ENCODE peak calls at places on chromosomes 16 and 17, in ten cellular contexts. One of them, this sample, is unnamed.

GRCh38 chr16:89187337-89188063 is 12.8 kb downstream of the SLC22A31 start:
- DNase-seq in activated T-helper 1 cell treated with Interleukin-2 at 50 U/mL for 16 hours: no peak
- DNase-seq in D341Med: no peak
- DNase-seq in mucosa of descending colon: peak; percentile 46
- DNase-seq in NCI-H1930: no peak
- DNase-seq in substantia nigra: no peak
- DNase-seq in uterus: no peak
- DNase-seq in effector memory CD4-positive, alpha-beta T cell: peak; percentile 18
- DNase-seq in mesendoderm: no peak
- DNase-seq in HS-27A: no peak
- DNase-seq in this sample: peak; percentile 62

GRCh38 chr17:40945414-40945813 is 8.0 kb upstream of the KRT23 start:
- DNase-seq in D341Med: no peak
- DNase-seq in activated T-helper 1 cell treated with Interleukin-2 at 50 U/mL for 16 hours: no peak
- DNase-seq in substantia nigra: no peak
- DNase-seq in effector memory CD4-positive, alpha-beta T cell: no peak
- DNase-seq in mesendoderm: no peak
- DNase-seq in uterus: no peak
- DNase-seq in HS-27A: no peak
- DNase-seq in mucosa of descending colon: no peak
- DNase-seq in NCI-H1930: no peak
- DNase-seq in this sample: no peak

GRCh38 chr17:47190770-47191169 is 1.7 kb upstream of the CDC27 start:
- DNase-seq in D341Med: no peak
- DNase-seq in uterus: no peak
- DNase-seq in HS-27A: no peak
- DNase-seq in substantia nigra: no peak
- DNase-seq in activated T-helper 1 cell treated with Interleukin-2 at 50 U/mL for 16 hours: no peak
- DNase-seq in effector memory CD4-positive, alpha-beta T cell: no peak
- DNase-seq in NCI-H1930: no peak
- DNase-seq in mucosa of descending colon: no peak
- DNase-seq in mesendoderm: no peak
- DNase-seq in this sample: no peak

GRCh38 chr17:38916771-38917170 is 8.6 kb upstream of the LASP1NB start:
- DNase-seq in activated T-helper 1 cell treated with Interleukin-2 at 50 U/mL for 16 hours: no peak
- DNase-seq in effector memory CD4-positive, alpha-beta T cell: no peak
- DNase-seq in NCI-H1930: no peak
- DNase-seq in substantia nigra: no peak
- DNase-seq in uterus: no peak
- DNase-seq in D341Med: no peak
- DNase-seq in HS-27A: no peak
- DNase-seq in mucosa of descending colon: no peak
- DNase-seq in mesendoderm: no peak
- DNase-seq in this sample: no peak

GRCh38 chr17:38870259-38871165 is 654 bp downstream of the LASP1 start:
- DNase-seq in mucosa of descending colon: peak; percentile 92
- DNase-seq in uterus: peak; percentile 77
- DNase-seq in NCI-H1930: no peak
- DNase-seq in activated T-helper 1 cell treated with Interleukin-2 at 50 U/mL for 16 hours: peak; percentile 57
- DNase-seq in substantia nigra: peak; percentile 52
- DNase-seq in effector memory CD4-positive, alpha-beta T cell: peak; percentile 45
- DNase-seq in HS-27A: no peak
- DNase-seq in mesendoderm: peak; percentile 45
- DNase-seq in D341Med: peak; percentile 80
- DNase-seq in this sample: peak; percentile 68

GRCh38 chr17:4520881-4521600 is 22.4 kb downstream of the SPNS2 start:
- DNase-seq in substantia nigra: no peak
- DNase-seq in mesendoderm: no peak
- DNase-seq in uterus: no peak
- DNase-seq in activated T-helper 1 cell treated with Interleukin-2 at 50 U/mL for 16 hours: no peak
- DNase-seq in mucosa of descending colon: no peak
- DNase-seq in HS-27A: no peak
- DNase-seq in NCI-H1930: no peak
- DNase-seq in effector memory CD4-positive, alpha-beta T cell: no peak
- DNase-seq in D341Med: no peak
- DNase-seq in this sample: no peak

GRCh38 chr16:67565470-67566100 is 3.3 kb downstream of the CTCF start:
- DNase-seq in mucosa of descending colon: no peak
- DNase-seq in substantia nigra: no peak
- DNase-seq in uterus: no peak
- DNase-seq in mesendoderm: no peak
- DNase-seq in NCI-H1930: no peak
- DNase-seq in activated T-helper 1 cell treated with Interleukin-2 at 50 U/mL for 16 hours: no peak
- DNase-seq in D341Med: no peak
- DNase-seq in effector memory CD4-positive, alpha-beta T cell: no peak
- DNase-seq in HS-27A: no peak
- DNase-seq in this sample: no peak

GRCh38 chr16:71542377-71542776 is 16.2 kb downstream of the CHST4 start:
- DNase-seq in NCI-H1930: no peak
- DNase-seq in activated T-helper 1 cell treated with Interleukin-2 at 50 U/mL for 16 hours: peak; percentile 17
- DNase-seq in mesendoderm: peak; percentile 82
- DNase-seq in HS-27A: no peak
- DNase-seq in D341Med: peak; percentile 76
- DNase-seq in substantia nigra: no peak
- DNase-seq in mucosa of descending colon: no peak
- DNase-seq in uterus: no peak
- DNase-seq in effector memory CD4-positive, alpha-beta T cell: peak; percentile 20
- DNase-seq in this sample: peak; percentile 37

GRCh38 chr16:30761427-30761927 is 385 bp downstream of the CFAP119 start:
- DNase-seq in uterus: no peak
- DNase-seq in D341Med: peak; percentile 74
- DNase-seq in mucosa of descending colon: peak; percentile 63
- DNase-seq in mesendoderm: peak; percentile 61
- DNase-seq in effector memory CD4-positive, alpha-beta T cell: peak; percentile 25
- DNase-seq in substantia nigra: no peak
- DNase-seq in activated T-helper 1 cell treated with Interleukin-2 at 50 U/mL for 16 hours: no peak
- DNase-seq in HS-27A: no peak
- DNase-seq in NCI-H1930: no peak
- DNase-seq in this sample: no peak

GRCh38 chr16:50198802-50199410 is 45.8 kb downstream of the TENT4B start:
- DNase-seq in activated T-helper 1 cell treated with Interleukin-2 at 50 U/mL for 16 hours: no peak
- DNase-seq in uterus: no peak
- DNase-seq in NCI-H1930: no peak
- DNase-seq in D341Med: no peak
- DNase-seq in mucosa of descending colon: no peak
- DNase-seq in HS-27A: no peak
- DNase-seq in substantia nigra: no peak
- DNase-seq in effector memory CD4-positive, alpha-beta T cell: no peak
- DNase-seq in mesendoderm: no peak
- DNase-seq in this sample: no peak

GRCh38 chr16:87979352-87979751 is 28.1 kb downstream of the BANP start:
- DNase-seq in D341Med: no peak
- DNase-seq in substantia nigra: no peak
- DNase-seq in activated T-helper 1 cell treated with Interleukin-2 at 50 U/mL for 16 hours: no peak
- DNase-seq in uterus: no peak
- DNase-seq in mesendoderm: no peak
- DNase-seq in HS-27A: no peak
- DNase-seq in effector memory CD4-positive, alpha-beta T cell: no peak
- DNase-seq in mucosa of descending colon: no peak
- DNase-seq in NCI-H1930: no peak
- DNase-seq in this sample: no peak

GRCh38 chr17:41474863-41475262 is 6.1 kb downstream of the KRT35 start:
- DNase-seq in NCI-H1930: no peak
- DNase-seq in activated T-helper 1 cell treated with Interleukin-2 at 50 U/mL for 16 hours: no peak
- DNase-seq in HS-27A: no peak
- DNase-seq in uterus: no peak
- DNase-seq in effector memory CD4-positive, alpha-beta T cell: no peak
- DNase-seq in mesendoderm: no peak
- DNase-seq in substantia nigra: no peak
- DNase-seq in mucosa of descending colon: no peak
- DNase-seq in D341Med: no peak
- DNase-seq in this sample: no peak

GRCh38 chr17:36859003-36859300 is 78.3 kb upstream of the LHX1 start:
- DNase-seq in HS-27A: no peak
- DNase-seq in substantia nigra: no peak
- DNase-seq in activated T-helper 1 cell treated with Interleukin-2 at 50 U/mL for 16 hours: no peak
- DNase-seq in effector memory CD4-positive, alpha-beta T cell: no peak
- DNase-seq in mesendoderm: no peak
- DNase-seq in uterus: no peak
- DNase-seq in D341Med: no peak
- DNase-seq in NCI-H1930: no peak
- DNase-seq in mucosa of descending colon: no peak
- DNase-seq in this sample: no peak

GRCh38 chr16:75494696-75495601 is at the start of gene CHST6:
- DNase-seq in activated T-helper 1 cell treated with Interleukin-2 at 50 U/mL for 16 hours: no peak
- DNase-seq in HS-27A: no peak
- DNase-seq in mesendoderm: peak; percentile 82
- DNase-seq in uterus: no peak
- DNase-seq in effector memory CD4-positive, alpha-beta T cell: no peak
- DNase-seq in substantia nigra: peak; percentile 73
- DNase-seq in NCI-H1930: peak; percentile 7
- DNase-seq in D341Med: no peak
- DNase-seq in mucosa of descending colon: no peak
- DNase-seq in this sample: no peak

GRCh38 chr16:79053577-79053976 is 547.0 kb downstream of the MAF start:
- DNase-seq in D341Med: no peak
- DNase-seq in uterus: no peak
- DNase-seq in effector memory CD4-positive, alpha-beta T cell: no peak
- DNase-seq in activated T-helper 1 cell treated with Interleukin-2 at 50 U/mL for 16 hours: no peak
- DNase-seq in HS-27A: no peak
- DNase-seq in mucosa of descending colon: no peak
- DNase-seq in NCI-H1930: no peak
- DNase-seq in substantia nigra: no peak
- DNase-seq in mesendoderm: no peak
- DNase-seq in this sample: no peak

GRCh38 chr16:21565816-21566669 is 33.3 kb upstream of the METTL9 start:
- DNase-seq in HS-27A: no peak
- DNase-seq in mesendoderm: no peak
- DNase-seq in uterus: no peak
- DNase-seq in NCI-H1930: no peak
- DNase-seq in substantia nigra: no peak
- DNase-seq in mucosa of descending colon: no peak
- DNase-seq in activated T-helper 1 cell treated with Interleukin-2 at 50 U/mL for 16 hours: no peak
- DNase-seq in D341Med: no peak
- DNase-seq in effector memory CD4-positive, alpha-beta T cell: no peak
- DNase-seq in this sample: no peak

GRCh38 chr16:11403534-11403795 is 58.2 kb downstream of the RMI2 start:
- DNase-seq in HS-27A: no peak
- DNase-seq in mucosa of descending colon: no peak
- DNase-seq in uterus: no peak
- DNase-seq in substantia nigra: no peak
- DNase-seq in effector memory CD4-positive, alpha-beta T cell: no peak
- DNase-seq in D341Med: no peak
- DNase-seq in activated T-helper 1 cell treated with Interleukin-2 at 50 U/mL for 16 hours: no peak
- DNase-seq in mesendoderm: no peak
- DNase-seq in NCI-H1930: no peak
- DNase-seq in this sample: no peak

GRCh38 chr16:55056585-55057520 is 126.2 kb downstream of the IRX5 start:
- DNase-seq in uterus: no peak
- DNase-seq in D341Med: peak; percentile 38
- DNase-seq in HS-27A: no peak
- DNase-seq in substantia nigra: no peak
- DNase-seq in mesendoderm: peak; percentile 65
- DNase-seq in NCI-H1930: no peak
- DNase-seq in activated T-helper 1 cell treated with Interleukin-2 at 50 U/mL for 16 hours: no peak
- DNase-seq in mucosa of descending colon: no peak
- DNase-seq in effector memory CD4-positive, alpha-beta T cell: no peak
- DNase-seq in this sample: no peak

GRCh38 chr16:30609002-30609927 is 924 bp downstream of the ZNF689 start:
- DNase-seq in substantia nigra: peak; percentile 27
- DNase-seq in NCI-H1930: no peak
- DNase-seq in mesendoderm: peak; percentile 67
- DNase-seq in uterus: peak; percentile 47
- DNase-seq in effector memory CD4-positive, alpha-beta T cell: no peak
- DNase-seq in mucosa of descending colon: peak; percentile 78
- DNase-seq in D341Med: peak; percentile 75
- DNase-seq in activated T-helper 1 cell treated with Interleukin-2 at 50 U/mL for 16 hours: peak; percentile 22
- DNase-seq in HS-27A: no peak
- DNase-seq in this sample: peak; percentile 10

GRCh38 chr17:1649116-1649843 is 386 bp downstream of the RILP start:
- DNase-seq in effector memory CD4-positive, alpha-beta T cell: peak; percentile 74
- DNase-seq in activated T-helper 1 cell treated with Interleukin-2 at 50 U/mL for 16 hours: peak; percentile 71
- DNase-seq in HS-27A: no peak
- DNase-seq in substantia nigra: peak; percentile 71
- DNase-seq in mucosa of descending colon: peak; percentile 90
- DNase-seq in NCI-H1930: peak; percentile 82
- DNase-seq in mesendoderm: peak; percentile 87
- DNase-seq in D341Med: peak; percentile 83
- DNase-seq in uterus: peak; percentile 89
- DNase-seq in this sample: peak; percentile 70

GRCh38 chr17:47692137-47692894 is 1.6 kb upstream of the TBKBP1 start:
- DNase-seq in activated T-helper 1 cell treated with Interleukin-2 at 50 U/mL for 16 hours: no peak
- DNase-seq in HS-27A: no peak
- DNase-seq in substantia nigra: no peak
- DNase-seq in NCI-H1930: no peak
- DNase-seq in mesendoderm: no peak
- DNase-seq in mucosa of descending colon: no peak
- DNase-seq in effector memory CD4-positive, alpha-beta T cell: no peak
- DNase-seq in uterus: no peak
- DNase-seq in D341Med: peak; percentile 34
- DNase-seq in this sample: no peak

GRCh38 chr17:39863244-39863917 is 731 bp downstream of the IKZF3 start:
- DNase-seq in effector memory CD4-positive, alpha-beta T cell: no peak
- DNase-seq in HS-27A: no peak
- DNase-seq in substantia nigra: no peak
- DNase-seq in uterus: no peak
- DNase-seq in mesendoderm: no peak
- DNase-seq in NCI-H1930: no peak
- DNase-seq in activated T-helper 1 cell treated with Interleukin-2 at 50 U/mL for 16 hours: no peak
- DNase-seq in D341Med: no peak
- DNase-seq in mucosa of descending colon: no peak
- DNase-seq in this sample: no peak

GRCh38 chr16:56889206-56889605 is 24.2 kb downstream of the SLC12A3 start:
- DNase-seq in substantia nigra: no peak
- DNase-seq in uterus: no peak
- DNase-seq in effector memory CD4-positive, alpha-beta T cell: no peak
- DNase-seq in D341Med: no peak
- DNase-seq in mucosa of descending colon: no peak
- DNase-seq in HS-27A: no peak
- DNase-seq in mesendoderm: peak; percentile 47
- DNase-seq in activated T-helper 1 cell treated with Interleukin-2 at 50 U/mL for 16 hours: no peak
- DNase-seq in NCI-H1930: no peak
- DNase-seq in this sample: no peak

GRCh38 chr16:77905356-77905920 is 116.9 kb upstream of the CLEC3A start:
- DNase-seq in mucosa of descending colon: no peak
- DNase-seq in effector memory CD4-positive, alpha-beta T cell: no peak
- DNase-seq in uterus: no peak
- DNase-seq in D341Med: no peak
- DNase-seq in mesendoderm: no peak
- DNase-seq in NCI-H1930: peak; percentile 33
- DNase-seq in HS-27A: no peak
- DNase-seq in activated T-helper 1 cell treated with Interleukin-2 at 50 U/mL for 16 hours: no peak
- DNase-seq in substantia nigra: no peak
- DNase-seq in this sample: no peak

GRCh38 chr16:88705076-88705684 is 1.0 kb downstream of the RNF166 start:
- DNase-seq in D341Med: no peak
- DNase-seq in NCI-H1930: no peak
- DNase-seq in substantia nigra: no peak
- DNase-seq in mesendoderm: no peak
- DNase-seq in HS-27A: no peak
- DNase-seq in effector memory CD4-positive, alpha-beta T cell: peak; percentile 48
- DNase-seq in activated T-helper 1 cell treated with Interleukin-2 at 50 U/mL for 16 hours: no peak
- DNase-seq in mucosa of descending colon: no peak
- DNase-seq in uterus: no peak
- DNase-seq in this sample: peak; percentile 41

GRCh38 chr17:5832886-5833285 is 237.3 kb upstream of the WSCD1 start:
- DNase-seq in mucosa of descending colon: no peak
- DNase-seq in mesendoderm: peak; percentile 97
- DNase-seq in D341Med: no peak
- DNase-seq in HS-27A: no peak
- DNase-seq in activated T-helper 1 cell treated with Interleukin-2 at 50 U/mL for 16 hours: no peak
- DNase-seq in substantia nigra: no peak
- DNase-seq in effector memory CD4-positive, alpha-beta T cell: no peak
- DNase-seq in NCI-H1930: peak; percentile 90
- DNase-seq in uterus: no peak
- DNase-seq in this sample: no peak

GRCh38 chr17:67588326-67588725 is 129.4 kb upstream of the NOL11 start:
- DNase-seq in substantia nigra: no peak
- DNase-seq in uterus: no peak
- DNase-seq in HS-27A: no peak
- DNase-seq in effector memory CD4-positive, alpha-beta T cell: no peak
- DNase-seq in NCI-H1930: no peak
- DNase-seq in D341Med: no peak
- DNase-seq in mesendoderm: no peak
- DNase-seq in activated T-helper 1 cell treated with Interleukin-2 at 50 U/mL for 16 hours: no peak
- DNase-seq in mucosa of descending colon: no peak
- DNase-seq in this sample: no peak

GRCh38 chr17:55161935-55162555 is 102.7 kb upstream of the HLF start:
- DNase-seq in effector memory CD4-positive, alpha-beta T cell: no peak
- DNase-seq in mucosa of descending colon: no peak
- DNase-seq in mesendoderm: peak; percentile 1
- DNase-seq in substantia nigra: no peak
- DNase-seq in NCI-H1930: no peak
- DNase-seq in HS-27A: peak; percentile 91
- DNase-seq in activated T-helper 1 cell treated with Interleukin-2 at 50 U/mL for 16 hours: no peak
- DNase-seq in uterus: no peak
- DNase-seq in D341Med: no peak
- DNase-seq in this sample: no peak